ENCODE peak calls at places on chromosomes 1 and 21, in ten cellular contexts. I is psoas muscle; P is tibial nerve; F is activated CD8-positive, alpha-beta T cell treated with anti-CD3 and anti-CD28 coated beads for 36 hours; T is fibroblast of lung; O is astrocyte of the spinal cord; X is AG09309; N is pancreas; S is IMR-90; W is nephron progenitor cell. R is an unnamed sample.

GRCh38 chr1:84509029-84509428 is 2.6 kb upstream of the GNG5 start:
- DNase-seq in W (no peak), O (no peak), P (no peak), X (no peak), I (no peak), F (no peak), S (no peak), T (no peak), N (no peak), R (no peak)

GRCh38 chr1:50978144-50978851 is 8.3 kb downstream of the CDKN2C start:
- DNase-seq in P (no peak), F (peak), S (peak), W (peak), T (peak), X (no peak), O (peak), I (peak), N (peak), R (no peak)

GRCh38 chr1:31374511-31375196 is 1.8 kb upstream of the FABP3 start:
- DNase-seq in T (peak), I (peak), W (no peak), N (no peak), O (peak), X (no peak), S (peak), P (no peak), F (no peak), R (no peak)

GRCh38 chr1:106676021-106676420 is 380.5 kb upstream of the PRMT6 start:
- DNase-seq in I (no peak), N (no peak), S (no peak), W (no peak), X (peak), P (no peak), T (peak), F (no peak), O (no peak), R (no peak)

GRCh38 chr1:10380594-10381275 is 18.1 kb upstream of the PGD start:
- DNase-seq in S (peak), I (no peak), P (no peak), W (no peak), O (peak), T (peak), X (peak), F (no peak), N (no peak), R (no peak)

GRCh38 chr1:53468374-53468773 is 9.2 kb downstream of the DMRTB1 start:
- DNase-seq in F (no peak), X (no peak), S (no peak), I (no peak), O (no peak), N (no peak), W (no peak), P (no peak), T (no peak), R (no peak)

GRCh38 chr1:218642033-218642954 is 297.2 kb downstream of the TGFB2 start:
- DNase-seq in T (peak), F (no peak), I (no peak), P (no peak), S (peak), X (peak), O (no peak), N (no peak), W (no peak), R (no peak)

GRCh38 chr1:168879906-168880734 is 151.1 kb upstream of the DPT start:
- DNase-seq in P (no peak), W (no peak), S (no peak), F (no peak), O (no peak), N (no peak), T (peak), I (peak), X (no peak), R (peak)

GRCh38 chr1:219847215-219847855 is 81.0 kb downstream of the SLC30A10 start:
- DNase-seq in X (no peak), F (no peak), P (no peak), I (no peak), O (no peak), T (no peak), S (no peak), N (no peak), W (no peak), R (peak)

GRCh38 chr1:6171546-6172124 is 8.5 kb downstream of the CHD5 start:
- DNase-seq in N (no peak), T (no peak), P (no peak), O (no peak), W (peak), X (no peak), I (no peak), F (no peak), S (no peak), R (no peak)

GRCh38 chr21:21412096-21412495 is 413.9 kb downstream of the NCAM2 start:
- DNase-seq in N (no peak), W (no peak), F (no peak), I (no peak), S (no peak), X (no peak), O (no peak), T (no peak), P (no peak), R (no peak)

GRCh38 chr1:201022824-201023516 is 544 bp downstream of the KIF21B start:
- DNase-seq in T (no peak), X (no peak), I (no peak), S (no peak), W (no peak), F (peak), P (no peak), O (no peak), N (peak), R (peak)

GRCh38 chr1:113479713-113480676 is 89.7 kb downstream of the MAGI3 start:
- DNase-seq in I (no peak), F (no peak), S (no peak), W (no peak), O (peak), X (no peak), T (peak), N (no peak), P (no peak), R (peak)

GRCh38 chr1:155186266-155186954 is 12.8 kb downstream of the TRIM46 start:
- DNase-seq in N (no peak), S (no peak), T (no peak), W (no peak), I (peak), X (no peak), O (no peak), P (no peak), F (no peak), R (peak)

GRCh38 chr1:200684015-200684414 is 14.3 kb upstream of the DDX59 start:
- DNase-seq in W (no peak), P (no peak), O (no peak), X (no peak), S (peak), F (no peak), I (no peak), T (no peak), N (no peak), R (no peak)

GRCh38 chr1:229895605-229896004 is 171.4 kb upstream of the GALNT2 start:
- DNase-seq in X (no peak), O (no peak), T (no peak), W (no peak), F (no peak), N (no peak), S (no peak), P (no peak), I (no peak), R (no peak)

GRCh38 chr1:248906741-248907661 is 966 bp downstream of the PGBD2 start:
- DNase-seq in P (no peak), I (no peak), T (peak), W (no peak), X (no peak), S (peak), O (no peak), F (no peak), N (no peak), R (no peak)

GRCh38 chr1:67264152-67264551 is 43.5 kb upstream of the IL12RB2 start:
- DNase-seq in I (no peak), F (no peak), S (no peak), N (no peak), P (no peak), T (no peak), W (no peak), O (no peak), X (no peak), R (no peak)

GRCh38 chr1:67262735-67263134 is 44.9 kb upstream of the IL12RB2 start:
- DNase-seq in P (no peak), T (no peak), W (no peak), I (no peak), S (no peak), F (no peak), X (no peak), N (no peak), O (no peak), R (no peak)

GRCh38 chr1:67257173-67257535 is 50.5 kb upstream of the IL12RB2 start:
- DNase-seq in I (no peak), W (no peak), N (no peak), X (no peak), S (no peak), O (no peak), T (no peak), P (no peak), F (no peak), R (no peak)

GRCh38 chr1:67264899-67265298 is 42.8 kb upstream of the IL12RB2 start:
- DNase-seq in T (no peak), N (no peak), F (no peak), O (no peak), X (no peak), I (no peak), S (no peak), P (no peak), W (no peak), R (no peak)

GRCh38 chr1:67261646-67262045 is 46.0 kb upstream of the IL12RB2 start:
- DNase-seq in N (no peak), P (no peak), O (no peak), F (peak), W (no peak), X (no peak), S (no peak), T (no peak), I (no peak), R (no peak)
- TF ChIP-seq CTCF in N (no peak), P (no peak), O (peak), F (peak), W (peak), X (no peak), S (no peak), T (peak), I (no peak), R (peak)

GRCh38 chr1:36884801-36885200 is 149.5 kb downstream of the GRIK3 start:
- DNase-seq in N (no peak), W (no peak), P (no peak), F (no peak), O (no peak), I (no peak), X (no peak), S (no peak), T (no peak), R (no peak)
- TF ChIP-seq CTCF in N (no peak), W (no peak), P (no peak), F (no peak), O (no peak), I (no peak), X (no peak), S (no peak), T (no peak), R (no peak)

DNA sequence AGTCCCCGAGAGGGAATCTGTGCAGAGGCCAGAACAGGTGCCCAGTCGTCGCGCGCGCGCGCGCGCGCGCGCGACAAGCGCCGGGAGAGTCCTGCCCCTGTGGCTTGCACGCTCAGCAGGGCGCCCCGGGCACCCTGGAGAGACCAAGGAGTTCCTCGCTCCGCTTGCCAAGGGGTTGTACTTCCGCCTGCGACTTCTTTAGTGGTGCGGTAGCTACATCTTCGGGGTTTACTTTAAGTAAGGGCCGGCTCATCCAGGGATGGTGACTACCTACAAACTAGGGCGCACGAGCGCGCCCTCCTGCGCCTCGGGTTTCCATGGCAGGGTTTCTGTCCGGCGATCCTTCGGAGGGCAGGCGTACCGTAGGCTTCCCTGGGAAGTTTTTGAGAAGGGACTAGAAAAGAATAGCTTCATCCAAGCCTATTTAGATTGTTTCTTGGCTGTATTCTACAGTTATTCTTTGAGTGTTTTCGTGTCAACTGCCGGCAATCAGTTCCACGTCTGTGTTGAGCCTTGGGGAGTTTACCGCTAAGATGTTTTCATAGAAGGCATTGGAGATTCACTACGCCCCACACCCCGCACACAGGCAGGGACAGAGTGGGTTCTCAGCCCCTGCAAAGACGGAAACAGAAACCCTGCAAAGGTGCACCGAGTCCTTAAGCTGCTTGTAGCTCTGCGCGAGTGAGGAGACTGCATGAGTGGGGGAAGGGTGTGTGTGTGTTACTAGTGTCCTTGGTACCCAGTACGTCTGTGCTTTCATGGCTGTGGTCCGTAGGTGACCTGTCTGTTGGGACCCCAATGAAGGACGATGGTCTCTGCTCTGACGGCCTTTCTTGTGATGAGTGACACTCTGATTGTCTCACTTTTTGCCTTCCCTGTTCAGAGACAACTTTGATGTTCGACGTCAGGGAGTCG is 1.7 kb downstream of the LHX4 start:
- DNase-seq in S (peak), W (peak), N (peak), O (peak), P (no peak), I (no peak), T (peak), F (peak), X (no peak), R (peak)
- TF ChIP-seq CTCF in S (no peak), W (no peak), N (no peak), O (no peak), P (no peak), I (no peak), T (no peak), F (no peak), X (no peak), R (no peak)

DNA sequence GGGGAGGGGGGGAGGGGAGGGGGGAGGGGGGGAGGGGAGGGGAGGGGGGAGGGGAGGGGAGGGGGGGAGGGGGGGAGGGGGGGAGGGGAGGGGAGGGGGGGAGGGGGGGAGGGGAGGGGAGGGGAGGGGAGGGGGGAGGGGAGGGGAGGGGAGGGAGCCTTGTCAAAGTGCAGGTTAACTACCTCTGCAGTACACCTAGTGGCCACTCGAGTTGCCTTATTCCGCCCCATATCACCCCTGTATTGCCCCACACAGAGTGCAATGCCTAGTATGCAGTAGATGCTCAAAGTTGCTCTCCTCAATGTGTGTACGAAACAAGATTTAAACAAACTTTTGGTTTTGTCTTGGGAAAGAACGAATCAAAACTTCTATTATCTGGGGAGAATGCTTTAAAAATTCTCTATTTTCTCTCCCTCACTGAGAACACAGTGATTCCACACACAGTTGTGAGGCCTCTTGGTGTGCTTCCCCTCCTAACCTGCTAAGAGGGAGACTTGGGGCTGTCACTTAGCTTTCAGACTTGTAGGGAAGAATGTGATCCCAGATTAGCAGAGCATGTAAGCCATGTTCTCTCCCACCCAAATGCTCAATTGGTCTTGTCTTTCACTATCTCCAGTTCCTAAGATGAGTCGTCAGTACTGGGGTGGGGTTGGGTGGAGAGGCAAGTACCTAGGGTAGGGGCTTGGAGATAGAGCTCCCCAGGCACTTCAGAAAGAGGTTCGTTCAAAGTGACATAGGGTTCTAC is 79.7 kb upstream of the MAP10 start:
- DNase-seq in T (no peak), N (no peak), F (peak), W (no peak), P (no peak), O (no peak), X (no peak), S (no peak), I (no peak), R (no peak)
- TF ChIP-seq CTCF in T (no peak), N (no peak), F (no peak), W (no peak), P (no peak), O (no peak), X (no peak), S (no peak), I (no peak), R (no peak)

GRCh38 chr1:16155537-16156410 is at the start of gene EPHA2:
- DNase-seq in X (no peak), N (peak), I (peak), T (peak), P (peak), F (no peak), S (peak), W (peak), O (peak), R (peak)
- TF ChIP-seq CTCF in X (no peak), N (no peak), I (no peak), T (no peak), P (no peak), F (no peak), S (no peak), W (no peak), O (no peak), R (no peak)

GRCh38 chr1:89599332-89599630 is 33.6 kb upstream of the LRRC8C start:
- DNase-seq in S (no peak), P (no peak), X (no peak), N (no peak), T (no peak), F (no peak), W (no peak), O (no peak), I (no peak), R (no peak)
- TF ChIP-seq CTCF in S (no peak), P (no peak), X (no peak), N (no peak), T (no peak), F (no peak), W (peak), O (no peak), I (no peak), R (no peak)

GRCh38 chr1:25697426-25698220 is 81.0 kb downstream of the MAN1C1 start:
- DNase-seq in S (no peak), T (no peak), I (no peak), F (peak), N (no peak), W (no peak), X (no peak), P (no peak), O (no peak), R (no peak)
- TF ChIP-seq CTCF in S (no peak), T (no peak), I (no peak), F (no peak), N (no peak), W (no peak), X (no peak), P (no peak), O (no peak), R (no peak)

DNA sequence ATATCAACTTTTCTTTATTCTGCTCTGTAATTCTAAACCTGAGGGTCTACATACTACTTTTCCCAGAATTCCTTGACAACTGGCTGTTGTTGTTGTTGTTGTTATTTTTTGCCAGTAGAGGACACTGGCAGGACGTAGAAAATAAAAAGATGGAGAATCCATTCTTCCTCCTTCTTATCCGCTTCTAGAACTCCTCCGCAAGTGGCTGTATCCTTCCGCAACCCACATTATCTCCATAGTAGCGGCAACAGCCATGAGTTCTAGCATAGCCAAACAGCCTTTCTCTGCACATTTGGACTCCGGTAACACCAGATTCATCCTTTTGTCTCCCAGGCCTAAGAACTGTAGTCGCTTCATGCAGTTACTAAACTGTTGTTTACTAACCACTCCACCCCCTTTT is 91.1 kb upstream of the CACHD1 start:
- DNase-seq in S (no peak), O (no peak), T (no peak), F (no peak), P (no peak), I (no peak), X (no peak), N (no peak), W (no peak), R (no peak)
- TF ChIP-seq CTCF in S (peak), O (no peak), T (no peak), F (no peak), P (no peak), I (no peak), X (peak), N (no peak), W (no peak), R (no peak)

DNA sequence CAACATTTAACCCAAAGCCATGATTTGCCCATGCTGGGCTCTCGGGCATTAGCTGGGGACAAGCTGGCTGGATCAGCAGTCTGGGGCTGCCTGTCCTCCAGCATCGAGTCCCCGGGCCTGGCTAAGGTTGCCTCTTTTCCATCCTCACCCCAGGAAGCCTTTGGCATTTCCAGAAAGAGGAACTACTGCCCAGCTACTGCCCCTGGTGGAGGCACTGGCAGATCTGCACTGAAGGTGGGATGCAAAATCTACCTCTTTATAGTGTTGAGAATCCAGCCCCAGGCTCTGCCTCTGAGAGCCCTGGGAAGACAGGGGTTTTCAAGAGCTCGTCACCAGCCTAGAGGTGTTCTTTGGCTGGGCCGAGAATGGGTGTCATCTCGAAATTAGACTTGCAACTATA is 635.9 kb downstream of the MATN1 start:
- DNase-seq in N (no peak), S (no peak), T (no peak), O (no peak), X (no peak), P (no peak), I (peak), W (no peak), F (no peak), R (no peak)
- TF ChIP-seq CTCF in N (no peak), S (peak), T (peak), O (peak), X (peak), P (no peak), I (no peak), W (peak), F (no peak), R (no peak)

GRCh38 chr1:184310157-184310819 is 76.5 kb upstream of the C1orf21 start:
- DNase-seq in I (no peak), P (no peak), F (peak), N (no peak), T (no peak), X (no peak), O (no peak), S (no peak), W (no peak), R (no peak)
- TF ChIP-seq CTCF in I (peak), P (no peak), F (no peak), N (no peak), T (no peak), X (no peak), O (no peak), S (no peak), W (no peak), R (no peak)